ENCODE peak calls at places on chromosomes 4 and X, in six cellular contexts. G is endothelial cell; X is stimulated activated CD8-positive, alpha-beta memory T cell treated with anti-CD3 and anti-CD28 coated beads, Interleukin-15, amount 100 ng/mL, for 24 hours; R is NCI-H1436; C is GM03348; Z is amniotic stem cell. W is an unnamed sample.
A peak's percentile ranks its signal among the peaks of the same experiment; 100 is the strongest.

GRCh38 chr4:41538887-41539498 is 1.0 kb downstream of the LIMCH1 start:
- DNase-seq in Z (no peak), G (no peak), X (no peak), C (peak; percentile 24), R (no peak), W (no peak)

GRCh38 chr4:77028241-77028640 is 47.5 kb downstream of the CCNI start:
- DNase-seq in C (no peak), R (no peak), G (no peak), Z (no peak), X (no peak), W (no peak)

GRCh38 chr4:159142254-159142653 is 39.4 kb downstream of the RAPGEF2 start:
- DNase-seq in Z (no peak), G (no peak), C (peak; percentile 40), R (no peak), X (no peak), W (no peak)

GRCh38 chrX:150219374-150220185 is 143.5 kb upstream of the MAMLD1 start:
- DNase-seq in X (no peak), G (no peak), Z (no peak), R (no peak), C (peak; percentile 18), W (no peak)

GRCh38 chrX:72029473-72030411 is 102.0 kb downstream of the RTL5 start:
- DNase-seq in Z (peak; percentile 29), C (peak; percentile 69), G (no peak), R (no peak), X (no peak), W (no peak)

GRCh38 chr4:168694669-168695068 is 197.8 kb downstream of the PALLD start:
- DNase-seq in G (no peak), X (no peak), Z (no peak), C (peak; percentile 47), R (no peak), W (no peak)

GRCh38 chrX:81377329-81377728 is 175.4 kb downstream of the SH3BGRL start:
- DNase-seq in C (peak; percentile 20), R (no peak), Z (no peak), X (no peak), G (peak; percentile 2), W (no peak)

GRCh38 chrX:15241258-15241657 is 28.6 kb downstream of the ASB9 start:
- DNase-seq in R (no peak), C (no peak), G (no peak), X (no peak), Z (no peak), W (no peak)

GRCh38 chr4:51830146-51830545 is 12.8 kb upstream of the DCUN1D4 start:
- DNase-seq in C (no peak), X (no peak), R (no peak), G (no peak), Z (no peak), W (no peak)

GRCh38 chrX:53950130-53950733 is 94.0 kb downstream of the PHF8 start:
- DNase-seq in C (no peak), G (no peak), X (no peak), Z (peak; percentile 8), R (no peak), W (no peak)

GRCh38 chr4:43089730-43090129 is 197.2 kb downstream of the GRXCR1 start:
- DNase-seq in G (no peak), X (no peak), C (no peak), Z (no peak), R (no peak), W (no peak)

GRCh38 chrX:139930923-139931645 is 1.8 kb downstream of the ATP11C start:
- DNase-seq in Z (no peak), X (no peak), R (no peak), G (peak; percentile 11), C (peak; percentile 29), W (no peak)

GRCh38 chrX:105483011-105483410 is 262.5 kb upstream of the TEX13A start:
- DNase-seq in X (no peak), G (no peak), C (no peak), Z (no peak), R (no peak), W (no peak)

GRCh38 chrX:108348525-108348924 is 89.7 kb downstream of the COL4A6 start:
- DNase-seq in R (no peak), C (no peak), Z (no peak), X (no peak), G (no peak), W (no peak)

GRCh38 chr4:107193989-107194388 is 157.9 kb upstream of the DKK2 start:
- DNase-seq in G (no peak), R (no peak), Z (no peak), C (no peak), X (no peak), W (no peak)

GRCh38 chr4:151573474-151573873 is 164.5 kb downstream of the FHIP1A start:
- DNase-seq in C (no peak), G (no peak), Z (no peak), R (no peak), X (no peak), W (no peak)

GRCh38 chr4:124641715-124642380 is 70.7 kb downstream of the ANKRD50 start:
- DNase-seq in Z (peak; percentile 50), R (no peak), C (peak; percentile 9), X (no peak), G (no peak), W (no peak)

GRCh38 chr4:1409806-1410425 is 3.7 kb upstream of the NKX1-1 start:
- DNase-seq in C (no peak), Z (no peak), X (no peak), R (no peak), G (no peak), W (peak; percentile 32)

GRCh38 chr4:36088542-36088941 is 155.8 kb downstream of the ARAP2 start:
- DNase-seq in C (no peak), R (no peak), Z (no peak), G (no peak), X (no peak), W (no peak)

GRCh38 chrX:137234651-137235402 is 201.0 kb upstream of the GPR101 start:
- DNase-seq in C (no peak), G (no peak), Z (no peak), X (no peak), R (peak; percentile 5), W (no peak)

GRCh38 chrX:107823456-107823855 is 2.2 kb upstream of the MID2 start:
- DNase-seq in R (no peak), X (no peak), Z (peak; percentile 2), C (peak; percentile 65), G (no peak), W (no peak)

GRCh38 chr4:7425171-7425570 is 9.6 kb downstream of the PSAPL1 start:
- DNase-seq in G (no peak), C (no peak), Z (no peak), X (no peak), R (no peak), W (peak; percentile 27)

GRCh38 chrX:109936114-109936513 is 66.8 kb upstream of the TMEM164 start:
- DNase-seq in Z (no peak), X (no peak), R (no peak), G (no peak), C (no peak), W (no peak)

GRCh38 chr4:31682796-31683195 is 962.6 kb downstream of the PCDH7 start:
- DNase-seq in R (no peak), Z (no peak), G (no peak), C (no peak), X (no peak), W (no peak)